ENCODE peak calls at places on chromosomes 2 and 18, in four cellular contexts. M, O, U and D are unnamed samples.

GRCh38 chr2:70045932-70046331 is 41.3 kb upstream of the PCBP1 start:
- DNase-seq in U (no peak), M (no peak), O (no peak), D (no peak)

GRCh38 chr2:152363933-152364332 is 29.0 kb downstream of the FMNL2 start:
- DNase-seq in M (no peak), U (no peak), O (no peak), D (no peak)

GRCh38 chr2:95348609-95349567 is 51.7 kb downstream of the KCNIP3 start:
- DNase-seq in M (no peak), O (no peak), U (no peak), D (no peak)

GRCh38 chr18:1094408-1094807 is 189.7 kb downstream of the ADCYAP1 start:
- DNase-seq in M (peak), O (no peak), U (peak), D (no peak)

GRCh38 chr2:72115361-72116080 is 32.1 kb downstream of the CYP26B1 start:
- DNase-seq in M (peak), O (no peak), U (peak), D (peak)

GRCh38 chr2:138090330-138090729 is 126.1 kb downstream of the HNMT start:
- DNase-seq in U (no peak), O (peak), M (no peak), D (no peak)

GRCh38 chr2:143410097-143410897 is 281.1 kb downstream of the ARHGAP15 start:
- DNase-seq in M (no peak), O (no peak), U (no peak), D (no peak)

GRCh38 chr2:6785511-6785910 is 80.2 kb downstream of the CMPK2 start:
- DNase-seq in U (no peak), M (no peak), O (no peak), D (no peak)

GRCh38 chr18:59096098-59096779 is 43.4 kb upstream of the SEC11C start:
- DNase-seq in O (no peak), U (no peak), M (no peak), D (no peak)

GRCh38 chr2:28391564-28392296 is 928 bp upstream of the FOSL2 start:
- DNase-seq in M (peak), O (peak), U (peak), D (no peak)

GRCh38 chr2:235917506-235917905 is 250.7 kb downstream of the GBX2 start:
- DNase-seq in M (no peak), O (no peak), U (no peak), D (no peak)